ENCODE peak calls at places on chromosomes 13 and 19, in six cellular contexts. One of them, this sample, is unnamed. For H3K36me3, the result is how much of the 10 kb centered on the place peaks cover.

GRCh38 chr13:95643814-95644598 is 500 bp downstream of the DZIP1 start:
- DNase-seq in MG63: peak
- DNase-seq in body of pancreas: peak
- DNase-seq in cardiac muscle cell: peak
- DNase-seq in neuronal stem cell: no peak
- DNase-seq in hepatocyte: peak
- DNase-seq in this sample: no peak

GRCh38 chr13:113967729-113968462 is 6.0 kb downstream of the C13orf46 start:
- DNase-seq in body of pancreas: peak
- DNase-seq in neuronal stem cell: no peak
- DNase-seq in MG63: no peak
- DNase-seq in cardiac muscle cell: no peak
- DNase-seq in hepatocyte: no peak
- DNase-seq in this sample: no peak

GRCh38 chr19:42201489-42202289 is 15.8 kb downstream of the DEDD2 start:
- DNase-seq in MG63: no peak
- DNase-seq in body of pancreas: no peak
- DNase-seq in hepatocyte: no peak
- DNase-seq in cardiac muscle cell: no peak
- DNase-seq in neuronal stem cell: no peak
- DNase-seq in this sample: no peak

GRCh38 chr13:111597041-111598017 is 276.9 kb downstream of the TEX29 start:
- DNase-seq in hepatocyte: no peak
- DNase-seq in MG63: no peak
- DNase-seq in body of pancreas: no peak
- DNase-seq in neuronal stem cell: no peak
- DNase-seq in cardiac muscle cell: no peak
- DNase-seq in this sample: no peak

GRCh38 chr19:47253467-47253881 is 2.9 kb upstream of the CCDC9 start:
- DNase-seq in body of pancreas: no peak
- DNase-seq in cardiac muscle cell: no peak
- DNase-seq in MG63: peak
- DNase-seq in neuronal stem cell: no peak
- DNase-seq in hepatocyte: peak
- DNase-seq in this sample: peak

GRCh38 chr19:4431808-4432674 is 25.6 kb downstream of the UBXN6 start:
- DNase-seq in cardiac muscle cell: no peak
- DNase-seq in neuronal stem cell: no peak
- DNase-seq in hepatocyte: no peak
- DNase-seq in body of pancreas: no peak
- DNase-seq in MG63: no peak
- DNase-seq in this sample: no peak

GRCh38 chr13:92017737-92018136 is 619.3 kb downstream of the GPC5 start:
- DNase-seq in hepatocyte: no peak
- DNase-seq in MG63: no peak
- DNase-seq in neuronal stem cell: no peak
- DNase-seq in body of pancreas: no peak
- DNase-seq in cardiac muscle cell: no peak
- DNase-seq in this sample: no peak

GRCh38 chr19:660793-661426 is 2.1 kb downstream of the RNF126 start:
- DNase-seq in hepatocyte: peak
- DNase-seq in cardiac muscle cell: no peak
- DNase-seq in neuronal stem cell: no peak
- DNase-seq in MG63: no peak
- DNase-seq in body of pancreas: no peak
- DNase-seq in this sample: no peak

GRCh38 chr19:43596842-43597461 is 557 bp downstream of the ZNF576 start:
- DNase-seq in MG63: no peak
- DNase-seq in body of pancreas: no peak
- DNase-seq in hepatocyte: no peak
- DNase-seq in cardiac muscle cell: no peak
- DNase-seq in neuronal stem cell: no peak
- DNase-seq in this sample: no peak

GRCh38 chr19:15159251-15159650 is 41.5 kb downstream of the NOTCH3 start:
- DNase-seq in MG63: no peak
- DNase-seq in body of pancreas: no peak
- DNase-seq in cardiac muscle cell: no peak
- DNase-seq in neuronal stem cell: no peak
- DNase-seq in hepatocyte: no peak
- DNase-seq in this sample: no peak

GRCh38 chr19:1172353-1173159 is 1.5 kb downstream of the SBNO2 start:
- DNase-seq in MG63: peak
- DNase-seq in hepatocyte: peak
- DNase-seq in body of pancreas: peak
- DNase-seq in cardiac muscle cell: no peak
- DNase-seq in neuronal stem cell: no peak
- DNase-seq in this sample: no peak

GRCh38 chr13:79098603-79099002 is 307.5 kb downstream of the RBM26 start:
- DNase-seq in MG63: no peak
- DNase-seq in neuronal stem cell: no peak
- DNase-seq in hepatocyte: no peak
- DNase-seq in body of pancreas: no peak
- DNase-seq in cardiac muscle cell: no peak
- DNase-seq in this sample: no peak

GRCh38 chr19:29260477-29261317 is 47.7 kb upstream of the UQCRFS1 start:
- DNase-seq in hepatocyte: peak
- DNase-seq in body of pancreas: no peak
- DNase-seq in cardiac muscle cell: peak
- DNase-seq in MG63: peak
- DNase-seq in neuronal stem cell: peak
- DNase-seq in this sample: no peak

GRCh38 chr13:27573265-27573664 is 47.1 kb downstream of the LNX2 start:
- DNase-seq in MG63: peak
- DNase-seq in cardiac muscle cell: no peak
- DNase-seq in neuronal stem cell: no peak
- DNase-seq in hepatocyte: peak
- DNase-seq in body of pancreas: no peak
- DNase-seq in this sample: peak

GRCh38 chr13:24680258-24680920 is at the start of gene ATP12A:
- DNase-seq in cardiac muscle cell: peak
- DNase-seq in hepatocyte: peak
- DNase-seq in MG63: peak
- DNase-seq in neuronal stem cell: peak
- DNase-seq in body of pancreas: peak
- DNase-seq in this sample: no peak

GRCh38 chr13:110309159-110309476 is 2.0 kb downstream of the COL4A2 start:
- DNase-seq in neuronal stem cell: no peak
- DNase-seq in body of pancreas: no peak
- DNase-seq in cardiac muscle cell: no peak
- DNase-seq in MG63: no peak
- DNase-seq in hepatocyte: no peak
- DNase-seq in this sample: no peak

GRCh38 chr13:67100723-67101122 is 129.4 kb downstream of the PCDH9 start:
- DNase-seq in neuronal stem cell: no peak
- DNase-seq in body of pancreas: no peak
- DNase-seq in hepatocyte: peak
- DNase-seq in MG63: no peak
- DNase-seq in cardiac muscle cell: no peak
- DNase-seq in this sample: no peak

GRCh38 chr19:31568724-31569123 is 219.5 kb upstream of the TSHZ3 start:
- DNase-seq in cardiac muscle cell: no peak
- DNase-seq in neuronal stem cell: no peak
- DNase-seq in hepatocyte: no peak
- DNase-seq in body of pancreas: no peak
- DNase-seq in MG63: no peak
- DNase-seq in this sample: no peak

GRCh38 chr13:110938662-110939421 is 24.0 kb upstream of the ANKRD10 start:
- DNase-seq in cardiac muscle cell: no peak
- DNase-seq in body of pancreas: no peak
- DNase-seq in MG63: no peak
- DNase-seq in hepatocyte: no peak
- DNase-seq in neuronal stem cell: no peak
- DNase-seq in this sample: no peak

GRCh38 chr13:50419896-50420295 is 404.7 kb downstream of the KCNRG start:
- DNase-seq in neuronal stem cell: no peak
- DNase-seq in hepatocyte: no peak
- DNase-seq in MG63: peak
- DNase-seq in cardiac muscle cell: no peak
- DNase-seq in body of pancreas: no peak
- DNase-seq in this sample: no peak

GRCh38 chr19:35346193-35347052 is 1.3 kb upstream of the FFAR1 start:
- DNase-seq in hepatocyte: no peak
- DNase-seq in neuronal stem cell: no peak
- DNase-seq in cardiac muscle cell: no peak
- DNase-seq in MG63: no peak
- DNase-seq in body of pancreas: peak
- DNase-seq in this sample: no peak

GRCh38 chr13:51807041-51807440 is 3.1 kb upstream of the DHRS12 start:
- DNase-seq in hepatocyte: no peak
- DNase-seq in MG63: no peak
- DNase-seq in cardiac muscle cell: no peak
- DNase-seq in neuronal stem cell: no peak
- DNase-seq in body of pancreas: no peak
- DNase-seq in this sample: no peak

GRCh38 chr13:114068723-114069322 is 63.6 kb downstream of the RASA3 start:
- DNase-seq in neuronal stem cell: no peak
- DNase-seq in body of pancreas: no peak
- DNase-seq in MG63: no peak
- DNase-seq in cardiac muscle cell: peak
- DNase-seq in hepatocyte: no peak
- DNase-seq in this sample: peak

GRCh38 chr13:24618219-24618955 is 61.8 kb upstream of the ATP12A start:
- DNase-seq in cardiac muscle cell: no peak
- DNase-seq in hepatocyte: no peak
- DNase-seq in neuronal stem cell: no peak
- DNase-seq in MG63: no peak
- DNase-seq in body of pancreas: no peak
- DNase-seq in this sample: peak

GRCh38 chr13:77815330-77815729 is 103.3 kb downstream of the EDNRB start:
- DNase-seq in hepatocyte: no peak
- DNase-seq in body of pancreas: no peak
- DNase-seq in cardiac muscle cell: no peak
- DNase-seq in MG63: no peak
- DNase-seq in neuronal stem cell: no peak
- DNase-seq in this sample: no peak

GRCh38 chr13:29774830-29775229 is 75.6 kb downstream of the UBL3 start:
- DNase-seq in neuronal stem cell: no peak
- DNase-seq in MG63: no peak
- DNase-seq in cardiac muscle cell: no peak
- DNase-seq in body of pancreas: no peak
- DNase-seq in hepatocyte: no peak
- DNase-seq in this sample: no peak

GRCh38 chr13:65724261-65724660 is 1505.9 kb downstream of the PCDH9 start:
- DNase-seq in MG63: peak
- DNase-seq in cardiac muscle cell: no peak
- DNase-seq in body of pancreas: no peak
- DNase-seq in neuronal stem cell: no peak
- DNase-seq in hepatocyte: no peak
- DNase-seq in this sample: no peak

GRCh38 chr13:65725001-65725400 is 1505.1 kb downstream of the PCDH9 start:
- DNase-seq in cardiac muscle cell: peak
- DNase-seq in neuronal stem cell: no peak
- DNase-seq in hepatocyte: no peak
- DNase-seq in body of pancreas: no peak
- DNase-seq in MG63: no peak
- DNase-seq in this sample: no peak

DNA sequence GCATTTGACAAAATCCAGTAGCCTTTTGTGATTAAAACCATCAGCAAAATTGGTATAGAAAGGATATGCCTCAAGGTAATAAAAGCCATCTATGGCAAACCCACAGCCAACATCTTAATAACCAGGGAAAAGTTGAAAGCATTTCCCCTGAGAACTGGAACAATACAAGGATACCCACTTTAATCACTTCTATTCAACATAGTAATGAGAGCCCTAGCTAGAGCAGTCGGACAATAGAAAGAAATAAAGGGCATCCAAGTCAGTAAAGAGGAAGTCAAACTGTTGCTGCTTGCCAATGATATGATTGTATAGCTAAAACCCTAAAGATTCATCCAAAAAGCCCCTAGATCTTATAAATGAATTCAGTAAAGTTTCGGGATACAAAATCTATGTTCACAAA is 1510.3 kb downstream of the PCDH9 start:
- DNase-seq in hepatocyte: no peak
- DNase-seq in MG63: no peak
- DNase-seq in body of pancreas: no peak
- DNase-seq in cardiac muscle cell: no peak
- DNase-seq in neuronal stem cell: no peak
- DNase-seq in this sample: no peak
- H3K36me3 ChIP-seq in hepatocyte: under half
- H3K36me3 ChIP-seq in MG63: under half
- H3K36me3 ChIP-seq in body of pancreas: under half
- H3K36me3 ChIP-seq in cardiac muscle cell: under half
- H3K36me3 ChIP-seq in neuronal stem cell: under half
- H3K36me3 ChIP-seq in this sample: under half

GRCh38 chr19:49614096-49614857 is 23.3 kb downstream of the PRR12 start:
- DNase-seq in neuronal stem cell: no peak
- DNase-seq in body of pancreas: no peak
- DNase-seq in MG63: peak
- DNase-seq in hepatocyte: no peak
- DNase-seq in cardiac muscle cell: no peak
- DNase-seq in this sample: peak
- H3K4me3 ChIP-seq in neuronal stem cell: no peak
- H3K4me3 ChIP-seq in body of pancreas: no peak
- H3K4me3 ChIP-seq in MG63: no peak
- H3K4me3 ChIP-seq in hepatocyte: no peak
- H3K4me3 ChIP-seq in cardiac muscle cell: no peak
- H3K4me3 ChIP-seq in this sample: no peak

DNA sequence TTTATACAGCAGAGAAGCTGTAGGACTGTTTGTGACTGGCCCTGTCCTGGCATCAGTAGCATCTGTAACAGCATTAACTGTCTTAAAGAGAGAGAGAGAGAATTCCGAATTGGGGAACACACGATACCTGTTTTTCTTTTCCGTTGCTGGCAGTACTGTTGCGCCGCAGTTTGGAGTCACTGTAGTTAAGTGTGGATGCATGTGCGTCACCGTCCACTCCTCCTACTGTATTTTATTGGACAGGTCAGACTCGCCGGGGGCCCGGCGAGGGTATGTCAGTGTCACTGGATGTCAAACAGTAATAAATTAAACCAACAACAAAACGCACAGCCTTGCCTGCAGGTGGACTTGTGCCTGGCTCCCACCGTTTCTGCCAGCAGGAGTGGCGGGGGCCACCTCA is 27.3 kb upstream of the LDLR start:
- DNase-seq in MG63: no peak
- DNase-seq in hepatocyte: no peak
- DNase-seq in body of pancreas: no peak
- DNase-seq in cardiac muscle cell: no peak
- DNase-seq in neuronal stem cell: no peak
- DNase-seq in this sample: no peak
- H3K36me3 ChIP-seq in MG63: half or more
- H3K36me3 ChIP-seq in hepatocyte: under half
- H3K36me3 ChIP-seq in body of pancreas: under half
- H3K36me3 ChIP-seq in cardiac muscle cell: under half
- H3K36me3 ChIP-seq in neuronal stem cell: under half
- H3K36me3 ChIP-seq in this sample: under half

DNA sequence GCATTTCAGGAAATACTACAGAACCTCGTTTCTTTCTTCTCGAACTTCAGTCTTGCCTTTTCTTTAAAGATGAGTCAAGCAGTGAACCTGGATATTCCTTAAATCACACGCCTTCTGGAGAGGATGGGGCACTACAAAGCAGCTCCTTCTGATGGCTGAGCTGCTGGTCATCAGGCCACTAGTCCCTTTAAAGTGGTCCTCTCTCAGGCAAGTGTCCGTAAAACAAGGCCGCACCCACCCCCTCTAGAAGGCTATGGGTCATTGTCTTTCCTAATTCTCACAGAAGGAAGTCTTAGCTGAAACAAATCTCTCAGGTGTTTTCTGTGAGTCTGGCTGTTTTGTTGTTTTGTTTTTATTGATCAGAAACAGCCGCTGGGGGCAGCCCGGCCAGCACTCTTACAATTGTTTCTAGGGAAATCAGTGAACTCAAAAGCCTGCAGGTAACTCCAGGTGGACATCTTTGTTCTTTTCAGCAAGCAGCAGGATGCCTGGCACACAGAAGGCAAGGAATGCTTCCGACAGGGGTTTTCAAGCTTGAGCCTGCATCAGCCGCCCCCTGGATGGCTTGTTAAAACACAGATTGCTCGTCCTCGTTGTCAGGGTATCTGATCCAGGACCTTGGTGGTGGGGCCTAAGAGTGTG is 45.4 kb downstream of the MBNL2 start:
- DNase-seq in neuronal stem cell: no peak
- DNase-seq in MG63: no peak
- DNase-seq in hepatocyte: no peak
- DNase-seq in body of pancreas: no peak
- DNase-seq in cardiac muscle cell: no peak
- DNase-seq in this sample: no peak
- H3K4me3 ChIP-seq in neuronal stem cell: no peak
- H3K4me3 ChIP-seq in MG63: no peak
- H3K4me3 ChIP-seq in hepatocyte: no peak
- H3K4me3 ChIP-seq in body of pancreas: no peak
- H3K4me3 ChIP-seq in cardiac muscle cell: no peak
- H3K4me3 ChIP-seq in this sample: no peak